ENCODE peak calls at places on chromosome 1, in ten cellular contexts. One of them, this sample, is unnamed.

GRCh38 chr1:199404191-199404590 is 623.3 kb upstream of the NR5A2 start:
- DNase-seq in H1: no peak
- DNase-seq in A549: no peak
- DNase-seq in endothelial cell of umbilical vein: no peak
- DNase-seq in GM12892: no peak
- DNase-seq in ovary: no peak
- DNase-seq in spleen: no peak
- DNase-seq in GM12878: no peak
- DNase-seq in K562: peak; percentile 16
- DNase-seq in lower leg skin: no peak
- DNase-seq in this sample: no peak

GRCh38 chr1:230254265-230254664 is 171.9 kb downstream of the PGBD5 start:
- DNase-seq in spleen: no peak
- DNase-seq in ovary: no peak
- DNase-seq in H1: no peak
- DNase-seq in GM12878: no peak
- DNase-seq in lower leg skin: peak; percentile 65
- DNase-seq in A549: no peak
- DNase-seq in K562: no peak
- DNase-seq in endothelial cell of umbilical vein: no peak
- DNase-seq in GM12892: no peak
- DNase-seq in this sample: no peak

GRCh38 chr1:200877839-200878551 is 5.2 kb downstream of the GPR25 start:
- DNase-seq in GM12892: no peak
- DNase-seq in H1: peak; percentile 33
- DNase-seq in K562: no peak
- DNase-seq in spleen: no peak
- DNase-seq in ovary: no peak
- DNase-seq in endothelial cell of umbilical vein: no peak
- DNase-seq in GM12878: peak; percentile 89
- DNase-seq in lower leg skin: peak; percentile 54
- DNase-seq in A549: no peak
- DNase-seq in this sample: no peak

GRCh38 chr1:110870721-110871388 is 2.1 kb upstream of the CD53 start:
- DNase-seq in ovary: no peak
- DNase-seq in H1: no peak
- DNase-seq in GM12892: no peak
- DNase-seq in lower leg skin: no peak
- DNase-seq in endothelial cell of umbilical vein: no peak
- DNase-seq in GM12878: no peak
- DNase-seq in spleen: no peak
- DNase-seq in K562: no peak
- DNase-seq in A549: no peak
- DNase-seq in this sample: no peak

GRCh38 chr1:54405894-54406293 is 300 bp downstream of the SSBP3 start:
- DNase-seq in GM12892: no peak
- DNase-seq in endothelial cell of umbilical vein: no peak
- DNase-seq in A549: no peak
- DNase-seq in spleen: no peak
- DNase-seq in lower leg skin: no peak
- DNase-seq in K562: no peak
- DNase-seq in ovary: no peak
- DNase-seq in GM12878: no peak
- DNase-seq in H1: no peak
- DNase-seq in this sample: no peak

GRCh38 chr1:43152866-43153265 is 19.2 kb downstream of the EBNA1BP2 start:
- DNase-seq in A549: no peak
- DNase-seq in K562: no peak
- DNase-seq in H1: no peak
- DNase-seq in endothelial cell of umbilical vein: no peak
- DNase-seq in GM12892: no peak
- DNase-seq in spleen: no peak
- DNase-seq in ovary: no peak
- DNase-seq in lower leg skin: no peak
- DNase-seq in GM12878: no peak
- DNase-seq in this sample: no peak

GRCh38 chr1:41322835-41323234 is 38.4 kb upstream of the FOXO6 start:
- DNase-seq in spleen: no peak
- DNase-seq in endothelial cell of umbilical vein: peak; percentile 24
- DNase-seq in ovary: no peak
- DNase-seq in GM12892: peak; percentile 48
- DNase-seq in GM12878: no peak
- DNase-seq in lower leg skin: no peak
- DNase-seq in K562: peak; percentile 60
- DNase-seq in H1: peak; percentile 80
- DNase-seq in A549: peak; percentile 47
- DNase-seq in this sample: peak; percentile 51

GRCh38 chr1:230509281-230509977 is 83.3 kb upstream of the PGBD5 start:
- DNase-seq in A549: no peak
- DNase-seq in GM12892: no peak
- DNase-seq in H1: no peak
- DNase-seq in ovary: no peak
- DNase-seq in lower leg skin: no peak
- DNase-seq in K562: no peak
- DNase-seq in GM12878: peak; percentile 19
- DNase-seq in endothelial cell of umbilical vein: no peak
- DNase-seq in spleen: no peak
- DNase-seq in this sample: peak; percentile 24

GRCh38 chr1:72705921-72706320 is 423.6 kb upstream of the NEGR1 start:
- DNase-seq in GM12892: no peak
- DNase-seq in endothelial cell of umbilical vein: no peak
- DNase-seq in GM12878: no peak
- DNase-seq in K562: no peak
- DNase-seq in spleen: no peak
- DNase-seq in A549: no peak
- DNase-seq in lower leg skin: no peak
- DNase-seq in H1: no peak
- DNase-seq in ovary: no peak
- DNase-seq in this sample: no peak

GRCh38 chr1:243587823-243588560 is 262.1 kb downstream of the AKT3 start:
- DNase-seq in GM12878: peak; percentile 60
- DNase-seq in lower leg skin: no peak
- DNase-seq in GM12892: peak; percentile 13
- DNase-seq in spleen: no peak
- DNase-seq in A549: no peak
- DNase-seq in H1: no peak
- DNase-seq in endothelial cell of umbilical vein: no peak
- DNase-seq in ovary: no peak
- DNase-seq in K562: no peak
- DNase-seq in this sample: no peak

GRCh38 chr1:219554109-219554508 is 58.8 kb downstream of the ZC3H11B start:
- DNase-seq in endothelial cell of umbilical vein: no peak
- DNase-seq in spleen: no peak
- DNase-seq in GM12892: no peak
- DNase-seq in lower leg skin: no peak
- DNase-seq in H1: no peak
- DNase-seq in GM12878: no peak
- DNase-seq in ovary: no peak
- DNase-seq in A549: no peak
- DNase-seq in K562: no peak
- DNase-seq in this sample: no peak

GRCh38 chr1:88888755-88889154 is 2.6 kb downstream of the GTF2B start:
- DNase-seq in endothelial cell of umbilical vein: no peak
- DNase-seq in H1: no peak
- DNase-seq in spleen: no peak
- DNase-seq in GM12878: no peak
- DNase-seq in GM12892: no peak
- DNase-seq in lower leg skin: no peak
- DNase-seq in ovary: no peak
- DNase-seq in K562: no peak
- DNase-seq in A549: no peak
- DNase-seq in this sample: no peak

GRCh38 chr1:88891318-88892145 is at the start of gene GTF2B:
- DNase-seq in K562: peak; percentile 70
- DNase-seq in GM12878: peak; percentile 96
- DNase-seq in spleen: peak; percentile 96
- DNase-seq in ovary: peak; percentile 94
- DNase-seq in H1: peak; percentile 84
- DNase-seq in GM12892: peak; percentile 50
- DNase-seq in A549: peak; percentile 35
- DNase-seq in endothelial cell of umbilical vein: peak; percentile 96
- DNase-seq in lower leg skin: peak; percentile 98
- DNase-seq in this sample: peak; percentile 57

GRCh38 chr1:88897070-88897730 is 5.8 kb upstream of the GTF2B start:
- DNase-seq in endothelial cell of umbilical vein: no peak
- DNase-seq in GM12878: no peak
- DNase-seq in GM12892: no peak
- DNase-seq in spleen: no peak
- DNase-seq in A549: no peak
- DNase-seq in ovary: no peak
- DNase-seq in K562: no peak
- DNase-seq in H1: no peak
- DNase-seq in lower leg skin: no peak
- DNase-seq in this sample: no peak

GRCh38 chr1:88890790-88891317 is 513 bp downstream of the GTF2B start:
- DNase-seq in H1: no peak
- DNase-seq in lower leg skin: no peak
- DNase-seq in spleen: no peak
- DNase-seq in GM12892: no peak
- DNase-seq in ovary: no peak
- DNase-seq in K562: no peak
- DNase-seq in endothelial cell of umbilical vein: peak; percentile 39
- DNase-seq in GM12878: no peak
- DNase-seq in A549: no peak
- DNase-seq in this sample: no peak

GRCh38 chr1:88892146-88892877 is 945 bp upstream of the GTF2B start:
- DNase-seq in A549: peak; percentile 25
- DNase-seq in GM12878: no peak
- DNase-seq in ovary: no peak
- DNase-seq in spleen: no peak
- DNase-seq in K562: no peak
- DNase-seq in endothelial cell of umbilical vein: peak; percentile 53
- DNase-seq in GM12892: no peak
- DNase-seq in H1: no peak
- DNase-seq in lower leg skin: no peak
- DNase-seq in this sample: no peak
- TF ChIP-seq POLR2A in A549: no peak
- TF ChIP-seq POLR2A in GM12878: no peak
- TF ChIP-seq POLR2A in ovary: no peak
- TF ChIP-seq POLR2A in spleen: no peak
- TF ChIP-seq POLR2A in K562: no peak
- TF ChIP-seq POLR2A in endothelial cell of umbilical vein: no peak
- TF ChIP-seq POLR2A in GM12892: no peak
- TF ChIP-seq POLR2A in H1: no peak
- TF ChIP-seq POLR2A in lower leg skin: no peak
- TF ChIP-seq POLR2A in this sample: no peak

DNA sequence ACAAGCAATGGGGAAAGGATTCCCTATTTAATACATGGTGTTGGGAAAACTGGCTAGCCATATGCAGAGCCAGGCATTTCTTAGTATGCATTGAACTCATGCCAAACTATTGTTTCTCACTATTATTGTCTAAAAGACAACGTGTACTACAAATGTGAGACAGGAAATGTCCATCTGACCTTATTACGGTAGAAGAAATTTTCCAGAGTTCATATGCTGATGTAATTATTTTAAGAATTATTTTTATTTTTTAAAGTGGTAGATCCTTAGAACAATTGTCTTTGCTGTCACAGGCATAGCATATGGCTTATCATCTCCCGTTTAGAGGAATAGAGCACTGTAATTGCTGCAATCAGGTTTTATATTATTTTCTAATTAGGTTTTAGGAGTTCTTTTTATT is 75.2 kb upstream of the S1PR1 start:
- DNase-seq in GM12878: no peak
- DNase-seq in GM12892: no peak
- DNase-seq in A549: no peak
- DNase-seq in ovary: no peak
- DNase-seq in K562: no peak
- DNase-seq in spleen: no peak
- DNase-seq in endothelial cell of umbilical vein: peak; percentile 95
- DNase-seq in H1: no peak
- DNase-seq in lower leg skin: no peak
- DNase-seq in this sample: no peak
- TF ChIP-seq POLR2A in GM12878: no peak
- TF ChIP-seq POLR2A in GM12892: no peak
- TF ChIP-seq POLR2A in A549: no peak
- TF ChIP-seq POLR2A in ovary: no peak
- TF ChIP-seq POLR2A in K562: no peak
- TF ChIP-seq POLR2A in spleen: no peak
- TF ChIP-seq POLR2A in endothelial cell of umbilical vein: no peak
- TF ChIP-seq POLR2A in H1: no peak
- TF ChIP-seq POLR2A in lower leg skin: no peak
- TF ChIP-seq POLR2A in this sample: no peak

GRCh38 chr1:25031601-25031965 is 101.5 kb upstream of the RUNX3 start:
- DNase-seq in K562: no peak
- DNase-seq in GM12892: no peak
- DNase-seq in spleen: no peak
- DNase-seq in H1: no peak
- DNase-seq in lower leg skin: no peak
- DNase-seq in GM12878: no peak
- DNase-seq in ovary: no peak
- DNase-seq in A549: no peak
- DNase-seq in endothelial cell of umbilical vein: no peak
- DNase-seq in this sample: no peak

GRCh38 chr1:25031966-25032667 is 102.0 kb upstream of the RUNX3 start:
- DNase-seq in ovary: no peak
- DNase-seq in GM12878: peak; percentile 94
- DNase-seq in H1: no peak
- DNase-seq in spleen: peak; percentile 84
- DNase-seq in GM12892: no peak
- DNase-seq in K562: no peak
- DNase-seq in endothelial cell of umbilical vein: no peak
- DNase-seq in A549: no peak
- DNase-seq in lower leg skin: no peak
- DNase-seq in this sample: no peak

GRCh38 chr1:25028910-25029599 is 99.0 kb upstream of the RUNX3 start:
- DNase-seq in endothelial cell of umbilical vein: no peak
- DNase-seq in ovary: no peak
- DNase-seq in H1: no peak
- DNase-seq in K562: no peak
- DNase-seq in GM12878: no peak
- DNase-seq in GM12892: peak; percentile 45
- DNase-seq in lower leg skin: no peak
- DNase-seq in A549: no peak
- DNase-seq in spleen: no peak
- DNase-seq in this sample: no peak

GRCh38 chr1:25033030-25033827 is 103.2 kb upstream of the RUNX3 start:
- DNase-seq in GM12892: no peak
- DNase-seq in ovary: no peak
- DNase-seq in spleen: no peak
- DNase-seq in K562: no peak
- DNase-seq in H1: no peak
- DNase-seq in GM12878: no peak
- DNase-seq in lower leg skin: no peak
- DNase-seq in A549: no peak
- DNase-seq in endothelial cell of umbilical vein: no peak
- DNase-seq in this sample: no peak

GRCh38 chr1:25030674-25031589 is 100.9 kb upstream of the RUNX3 start:
- DNase-seq in ovary: no peak
- DNase-seq in endothelial cell of umbilical vein: no peak
- DNase-seq in K562: no peak
- DNase-seq in lower leg skin: no peak
- DNase-seq in GM12892: peak; percentile 71
- DNase-seq in GM12878: peak; percentile 91
- DNase-seq in H1: no peak
- DNase-seq in spleen: no peak
- DNase-seq in A549: no peak
- DNase-seq in this sample: peak; percentile 19
- TF ChIP-seq POLR2A in ovary: no peak
- TF ChIP-seq POLR2A in endothelial cell of umbilical vein: no peak
- TF ChIP-seq POLR2A in K562: no peak
- TF ChIP-seq POLR2A in lower leg skin: no peak
- TF ChIP-seq POLR2A in GM12892: no peak
- TF ChIP-seq POLR2A in GM12878: peak; percentile 80
- TF ChIP-seq POLR2A in H1: no peak
- TF ChIP-seq POLR2A in spleen: no peak
- TF ChIP-seq POLR2A in A549: no peak
- TF ChIP-seq POLR2A in this sample: no peak

GRCh38 chr1:211574705-211575104 is 4.3 kb downstream of the SLC30A1 start:
- DNase-seq in A549: no peak
- DNase-seq in ovary: no peak
- DNase-seq in K562: no peak
- DNase-seq in spleen: no peak
- DNase-seq in endothelial cell of umbilical vein: peak; percentile 38
- DNase-seq in GM12892: no peak
- DNase-seq in GM12878: no peak
- DNase-seq in H1: no peak
- DNase-seq in lower leg skin: no peak
- DNase-seq in this sample: no peak
- TF ChIP-seq POLR2A in A549: no peak
- TF ChIP-seq POLR2A in ovary: no peak
- TF ChIP-seq POLR2A in K562: no peak
- TF ChIP-seq POLR2A in spleen: no peak
- TF ChIP-seq POLR2A in endothelial cell of umbilical vein: no peak
- TF ChIP-seq POLR2A in GM12892: no peak
- TF ChIP-seq POLR2A in GM12878: no peak
- TF ChIP-seq POLR2A in H1: no peak
- TF ChIP-seq POLR2A in lower leg skin: no peak
- TF ChIP-seq POLR2A in this sample: no peak

This sample was measured in H54.